ENCODE peak calls at places on chromosomes 16 and 17, in eight cellular contexts. W, Y, E, Z, S, R, O and Q are unnamed samples.

GRCh38 chr17:75493476-75494129 is 21.7 kb downstream of the CASKIN2 start:
- DNase-seq in W (no peak), Y (no peak), R (no peak), S (no peak), O (no peak), Z (no peak), E (no peak), Q (no peak)

GRCh38 chr17:79490530-79490929 is 120.3 kb downstream of the RBFOX3 start:
- DNase-seq in Y (no peak), S (no peak), O (no peak), Z (no peak), R (no peak), W (no peak), E (no peak), Q (no peak)

GRCh38 chr17:71071041-71071440 is 901.7 kb downstream of the KCNJ2 start:
- DNase-seq in E (no peak), S (no peak), O (no peak), Y (no peak), R (no peak), Z (no peak), W (no peak), Q (no peak)

GRCh38 chr16:31430380-31431052 is 2.4 kb upstream of the COX6A2 start:
- DNase-seq in Y (no peak), R (no peak), E (no peak), O (no peak), Z (no peak), S (no peak), W (no peak), Q (no peak)

GRCh38 chr17:4771519-4772234 is at the start of gene TM4SF5:
- DNase-seq in E (peak; percentile 41), Y (no peak), O (no peak), W (no peak), Z (no peak), S (no peak), R (no peak), Q (no peak)

GRCh38 chr16:87461466-87461975 is 31.3 kb downstream of the ZCCHC14 start:
- DNase-seq in O (peak; percentile 89), E (no peak), Y (peak; percentile 45), S (peak; percentile 95), W (peak; percentile 78), R (peak; percentile 89), Z (peak; percentile 89), Q (peak; percentile 28)

GRCh38 chr16:20884240-20884556 is 16.0 kb downstream of the DCUN1D3 start:
- DNase-seq in Z (no peak), E (peak; percentile 67), Y (no peak), W (no peak), R (no peak), O (no peak), S (no peak), Q (no peak)

GRCh38 chr17:348692-349425 is 3.7 kb downstream of the RPH3AL start:
- DNase-seq in Y (peak; percentile 49), Z (peak; percentile 76), S (peak; percentile 82), R (peak; percentile 42), O (no peak), W (no peak), E (no peak), Q (no peak)

GRCh38 chr16:70653809-70654771 is 7.7 kb downstream of the IL34 start:
- DNase-seq in R (peak; percentile 86), W (peak; percentile 93), Y (peak; percentile 79), S (peak; percentile 84), Z (peak; percentile 71), O (peak; percentile 79), E (peak; percentile 83), Q (no peak)

GRCh38 chr16:67652578-67653130 is 7.4 kb downstream of the ACD start:
- DNase-seq in Y (no peak), E (no peak), O (peak; percentile 62), S (no peak), Z (no peak), R (no peak), W (no peak), Q (no peak)

GRCh38 chr17:2057130-2057713 is 2.3 kb downstream of the HIC1 start:
- DNase-seq in S (no peak), O (peak; percentile 46), R (no peak), Y (no peak), W (no peak), Z (no peak), E (no peak), Q (no peak)

GRCh38 chr17:1179635-1180433 is at the start of gene ABR:
- DNase-seq in Y (peak; percentile 55), W (peak; percentile 79), O (peak; percentile 79), S (peak; percentile 37), R (peak; percentile 56), Z (peak; percentile 50), E (no peak), Q (peak; percentile 60)

GRCh38 chr17:7988750-7989178 is 13.7 kb upstream of the GUCY2D start:
- DNase-seq in Y (no peak), R (peak; percentile 75), Z (peak; percentile 83), W (no peak), E (peak; percentile 65), O (peak; percentile 91), S (peak; percentile 45), Q (peak; percentile 44)

GRCh38 chr17:43832976-43833829 is at the start of gene MPP3:
- DNase-seq in W (peak; percentile 81), Z (peak; percentile 52), Y (peak; percentile 76), O (peak; percentile 87), S (peak; percentile 64), R (peak; percentile 71), E (no peak), Q (no peak)

GRCh38 chr17:67862614-67863217 is 37.4 kb downstream of the BPTF start:
- DNase-seq in R (peak; percentile 36), E (no peak), Z (no peak), S (no peak), Y (no peak), W (no peak), O (no peak), Q (no peak)

GRCh38 chr16:563072-563644 is 3.0 kb downstream of the PRR35 start:
- DNase-seq in E (no peak), S (no peak), W (no peak), O (no peak), R (no peak), Y (no peak), Z (no peak), Q (no peak)

GRCh38 chr16:560221-560700 is at the start of gene PRR35:
- DNase-seq in Y (no peak), R (no peak), O (peak; percentile 24), E (no peak), S (no peak), Z (no peak), W (no peak), Q (no peak)

GRCh38 chr16:561957-562938 is 2.1 kb downstream of the PRR35 start:
- DNase-seq in O (no peak), E (no peak), R (no peak), Z (no peak), S (no peak), Y (no peak), W (no peak), Q (no peak)

GRCh38 chr16:560701-561412 is 663 bp downstream of the PRR35 start:
- DNase-seq in W (no peak), Y (no peak), E (no peak), O (no peak), R (no peak), S (peak; percentile 58), Z (no peak), Q (no peak)

DNA sequence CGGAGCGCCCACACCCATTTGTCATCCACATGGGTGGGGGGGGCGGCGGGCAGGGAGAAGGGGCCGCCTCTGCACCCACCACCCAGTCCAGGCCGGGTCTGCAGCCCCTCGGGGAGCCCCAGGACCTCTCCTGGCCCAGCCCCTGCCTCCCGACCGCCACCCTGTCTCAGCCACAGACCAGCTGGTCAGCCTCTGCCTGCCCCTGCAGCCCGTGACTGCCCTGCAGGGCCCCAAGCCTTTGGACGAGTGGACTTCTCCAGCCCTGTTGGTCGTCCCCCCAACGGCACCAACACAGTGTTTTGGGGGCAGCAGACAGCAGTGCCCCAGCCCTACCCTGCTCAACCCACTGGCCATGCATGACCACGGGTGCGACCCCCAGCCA is 1.2 kb downstream of the PRR35 start:
- DNase-seq in Z (no peak), Y (no peak), S (no peak), R (no peak), O (no peak), W (no peak), E (no peak), Q (no peak)
- H3K4me3 ChIP-seq in Z (no peak overlapping the region), Y (no peak overlapping the region), S (no peak overlapping the region), R (no peak overlapping the region), O (no peak overlapping the region), W (no peak overlapping the region), E (no peak overlapping the region), Q (no peak overlapping the region)

GRCh38 chr16:28257256-28257655 is 35.1 kb upstream of the SBK1 start:
- DNase-seq in Z (no peak), W (no peak), O (no peak), R (no peak), Y (no peak), S (no peak), E (no peak), Q (no peak)
- H3K36me3 ChIP-seq in Z (no peaks in the 10 kb centered on the region), W (no peaks in the 10 kb centered on the region), O (no peaks in the 10 kb centered on the region), R (no peaks in the 10 kb centered on the region), Y (no peaks in the 10 kb centered on the region), S (no peaks in the 10 kb centered on the region), E (no peaks in the 10 kb centered on the region), Q (no peaks in the 10 kb centered on the region)

GRCh38 chr17:35116845-35117244 is 2.8 kb downstream of the RAD51D start:
- DNase-seq in O (no peak), Y (no peak), W (no peak), S (no peak), R (no peak), E (no peak), Z (no peak), Q (no peak)
- TF ChIP-seq CTCF in O (no peak), Y (no peak), W (no peak), S (no peak), R (no peak), E (peak; percentile 40), Z (no peak), Q (no peak)

DNA sequence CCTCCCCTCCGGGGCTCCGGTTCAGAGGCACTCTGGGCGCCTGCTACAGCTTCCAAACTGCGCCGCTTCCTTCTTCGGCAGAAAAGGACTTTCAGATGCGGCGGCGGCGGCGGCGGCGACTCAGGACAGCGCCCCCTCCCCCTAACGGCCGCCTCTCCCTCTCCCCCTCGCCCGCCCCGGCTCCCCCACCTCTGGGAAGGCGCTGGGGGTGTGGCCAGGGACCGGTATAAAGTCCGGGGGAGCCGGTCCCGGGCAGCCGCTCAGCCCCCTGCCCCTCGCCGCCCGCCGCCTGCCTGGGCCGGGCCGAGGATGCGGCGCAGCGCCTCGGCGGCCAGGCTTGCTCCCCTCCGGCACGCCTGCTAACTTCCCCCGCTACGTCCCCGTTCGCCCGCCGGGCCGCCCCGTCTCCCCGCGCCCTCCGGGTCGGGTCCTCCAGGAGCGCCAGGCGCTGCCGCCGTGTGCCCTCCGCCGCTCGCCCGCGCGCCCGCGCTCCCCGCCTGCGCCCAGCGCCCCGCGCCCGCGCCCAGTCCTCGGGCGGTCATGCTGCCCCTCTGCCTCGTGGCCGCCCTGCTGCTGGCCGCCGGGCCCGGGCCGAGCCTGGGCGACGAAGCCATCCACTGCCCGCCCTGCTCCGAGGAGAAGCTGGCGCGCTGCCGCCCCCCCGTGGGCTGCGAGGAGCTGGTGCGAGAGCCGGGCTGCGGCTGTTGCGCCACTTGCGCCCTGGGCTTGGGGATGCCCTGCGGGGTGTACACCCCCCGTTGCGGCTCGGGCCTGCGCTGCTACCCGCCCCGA is at the start of gene IGFBP4:
- DNase-seq in R (peak; percentile 73), Y (peak; percentile 84), Z (peak; percentile 67), O (peak; percentile 88), E (peak; percentile 75), S (peak; percentile 64), W (peak; percentile 88), Q (peak; percentile 72)
- H3K4me3 ChIP-seq in R (no peak within 1 kb of the TSS), Y (peak within 1 kb of the TSS; percentile 90), Z (peak within 1 kb of the TSS; percentile 49), O (peak within 1 kb of the TSS; percentile 47), E (peak within 1 kb of the TSS; percentile 45), S (no peak within 1 kb of the TSS), W (peak within 1 kb of the TSS; percentile 64), Q (peak within 1 kb of the TSS; percentile 36)